ENCODE peak calls at places on chromosomes 2 and 18, in six cellular contexts. S, D, V, R, E and U are unnamed samples.

GRCh38 chr2:174878537-174879147 is 114.4 kb upstream of the CHRNA1 start:
- DNase-seq in S (peak; percentile 30), V (peak; percentile 15), D (no peak), R (peak; percentile 57), E (peak; percentile 19), U (no peak)

GRCh38 chr2:98634406-98635092 is 26.2 kb downstream of the UNC50 start:
- DNase-seq in V (no peak), E (no peak), D (peak; percentile 28), R (peak; percentile 21), S (no peak), U (peak; percentile 41)

GRCh38 chr2:105772362-105772761 is 27.6 kb downstream of the NCK2 start:
- DNase-seq in D (no peak), R (no peak), S (no peak), E (no peak), V (no peak), U (no peak)

GRCh38 chr18:77108821-77109692 is 23.5 kb downstream of the MBP start:
- DNase-seq in D (no peak), V (no peak), S (no peak), R (no peak), E (no peak), U (no peak)

GRCh38 chr2:59806486-59806885 is 747.0 kb downstream of the BCL11A start:
- DNase-seq in V (no peak), R (no peak), D (no peak), E (no peak), S (no peak), U (no peak)

GRCh38 chr2:205849136-205849535 is 166.8 kb downstream of the NRP2 start:
- DNase-seq in V (no peak), E (no peak), D (no peak), R (no peak), S (no peak), U (no peak)

GRCh38 chr2:64220285-64220684 is 76.1 kb upstream of the PELI1 start:
- DNase-seq in S (no peak), R (no peak), E (no peak), V (no peak), D (no peak), U (no peak)

GRCh38 chr2:161416633-161417427 is 733 bp downstream of the TBR1 start:
- DNase-seq in V (no peak), D (no peak), R (no peak), S (no peak), E (no peak), U (peak; percentile 32)

GRCh38 chr18:2168022-2168421 is 403.3 kb downstream of the METTL4 start:
- DNase-seq in V (no peak), E (no peak), R (no peak), D (no peak), S (no peak), U (no peak)
- TF ChIP-seq CTCF in V (no peak), E (no peak), R (no peak), D (no peak), S (no peak), U (no peak)

DNA sequence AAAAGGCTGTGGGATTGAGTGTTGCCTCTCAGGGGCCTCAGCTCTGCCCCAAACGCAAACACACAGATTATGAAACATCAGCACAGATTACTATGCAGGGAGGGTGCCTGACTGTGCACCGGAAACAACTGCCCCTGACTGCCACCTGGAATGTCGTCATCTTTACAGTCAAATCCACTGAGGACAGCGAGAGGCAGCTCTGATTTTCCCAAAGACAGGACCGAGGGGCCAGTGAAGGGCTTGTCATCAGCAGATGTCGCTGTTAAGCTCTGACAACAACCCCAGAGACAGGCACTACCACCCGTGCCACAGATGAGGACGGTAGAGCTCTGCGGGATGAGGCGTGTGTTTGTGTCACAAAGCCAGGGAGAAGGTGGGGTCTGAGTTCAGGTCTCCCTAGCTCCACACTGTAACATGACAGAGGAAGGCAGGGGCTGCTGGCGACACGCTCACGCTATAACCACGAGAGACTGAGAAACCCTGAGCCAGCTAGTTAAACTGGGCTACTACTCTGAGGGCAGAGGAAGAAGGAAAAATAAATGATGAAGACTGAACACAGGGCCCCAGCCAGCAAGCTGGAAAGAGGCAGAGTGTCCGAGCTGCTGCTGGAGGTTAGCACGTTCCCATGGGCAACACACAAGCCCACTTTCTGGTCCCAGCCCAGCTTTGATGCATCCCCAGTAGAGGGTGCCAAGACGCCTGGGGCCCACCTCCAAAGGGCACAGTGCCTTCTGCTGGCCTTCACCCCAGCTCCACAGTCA is 47.0 kb downstream of the PARD6G start:
- DNase-seq in D (peak; percentile 82), R (no peak), S (peak; percentile 39), V (no peak), E (no peak), U (no peak)
- TF ChIP-seq CTCF in D (peak; percentile 89), R (no peak), S (peak; percentile 23), V (no peak), E (no peak), U (no peak)

GRCh38 chr2:148664229-148664628 is 19.7 kb downstream of the EPC2 start:
- DNase-seq in E (no peak), R (no peak), D (no peak), S (no peak), V (no peak), U (no peak)

GRCh38 chr2:148666555-148666954 is 22.0 kb downstream of the EPC2 start:
- DNase-seq in D (no peak), S (no peak), R (no peak), V (no peak), E (no peak), U (no peak)

GRCh38 chr2:148658807-148659722 is 14.5 kb downstream of the EPC2 start:
- DNase-seq in V (no peak), D (no peak), R (peak; percentile 77), E (peak; percentile 61), S (no peak), U (no peak)

GRCh38 chr2:148656516-148656915 is 12.0 kb downstream of the EPC2 start:
- DNase-seq in E (no peak), R (no peak), V (no peak), S (no peak), D (no peak), U (no peak)

GRCh38 chr2:148660999-148661398 is 16.4 kb downstream of the EPC2 start:
- DNase-seq in D (no peak), S (no peak), R (no peak), V (no peak), E (peak; percentile 47), U (no peak)
- TF ChIP-seq CTCF in D (no peak), S (no peak), R (no peak), V (no peak), E (no peak), U (no peak)

GRCh38 chr2:212520340-212520739 is 18.3 kb downstream of the ERBB4 start:
- DNase-seq in D (no peak), R (peak; percentile 19), S (no peak), V (no peak), E (peak; percentile 16), U (no peak)
- TF ChIP-seq CTCF in D (peak; percentile 11), R (peak; percentile 32), S (peak; percentile 40), V (no peak), E (peak; percentile 49), U (peak; percentile 30)

DNA sequence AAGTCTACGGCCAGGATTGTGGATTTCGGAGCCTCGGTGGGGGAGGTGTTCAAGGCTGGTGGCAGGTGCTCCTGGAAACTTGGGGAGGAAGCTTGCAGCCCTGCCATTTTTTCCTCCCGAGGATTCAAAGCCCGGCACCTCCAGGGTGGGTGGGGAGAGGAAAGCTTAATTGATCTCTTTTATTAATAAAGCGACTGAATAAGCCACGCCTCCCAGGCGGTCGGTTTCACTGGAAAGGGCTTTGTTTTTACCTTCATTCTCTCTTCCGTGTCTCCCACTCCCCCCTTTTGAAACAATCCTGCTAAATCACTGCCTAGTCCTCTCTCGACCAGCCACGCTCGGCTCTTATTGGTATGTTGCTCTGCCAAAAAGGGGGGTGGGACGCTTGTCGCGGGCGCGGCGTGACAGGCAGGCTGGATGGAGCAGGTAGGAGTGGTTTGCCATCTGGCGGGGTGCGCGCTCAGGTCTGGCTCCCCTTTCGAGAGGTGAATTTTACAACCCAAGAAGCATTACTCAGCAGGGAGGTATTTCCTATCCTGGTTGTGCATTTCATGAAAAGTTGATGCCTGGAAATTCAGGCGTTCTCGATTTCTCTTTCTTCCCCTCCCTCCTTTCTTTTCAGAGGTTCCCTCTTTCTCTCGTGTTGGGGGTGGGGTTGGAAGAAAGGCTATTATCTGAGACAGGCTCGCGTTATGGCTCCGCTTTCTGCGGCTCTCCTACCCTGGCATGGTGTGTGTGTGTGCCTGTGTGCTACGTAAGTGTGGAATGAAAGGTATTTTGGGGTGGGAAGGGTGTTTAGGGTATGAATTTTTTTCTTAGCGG is 1.4 kb downstream of the NEDD4L start:
- DNase-seq in D (peak; percentile 85), V (peak; percentile 83), S (peak; percentile 84), E (no peak), R (no peak), U (peak; percentile 64)
- TF ChIP-seq CTCF in D (no peak), V (no peak), S (no peak), E (no peak), R (no peak), U (no peak)

DNA sequence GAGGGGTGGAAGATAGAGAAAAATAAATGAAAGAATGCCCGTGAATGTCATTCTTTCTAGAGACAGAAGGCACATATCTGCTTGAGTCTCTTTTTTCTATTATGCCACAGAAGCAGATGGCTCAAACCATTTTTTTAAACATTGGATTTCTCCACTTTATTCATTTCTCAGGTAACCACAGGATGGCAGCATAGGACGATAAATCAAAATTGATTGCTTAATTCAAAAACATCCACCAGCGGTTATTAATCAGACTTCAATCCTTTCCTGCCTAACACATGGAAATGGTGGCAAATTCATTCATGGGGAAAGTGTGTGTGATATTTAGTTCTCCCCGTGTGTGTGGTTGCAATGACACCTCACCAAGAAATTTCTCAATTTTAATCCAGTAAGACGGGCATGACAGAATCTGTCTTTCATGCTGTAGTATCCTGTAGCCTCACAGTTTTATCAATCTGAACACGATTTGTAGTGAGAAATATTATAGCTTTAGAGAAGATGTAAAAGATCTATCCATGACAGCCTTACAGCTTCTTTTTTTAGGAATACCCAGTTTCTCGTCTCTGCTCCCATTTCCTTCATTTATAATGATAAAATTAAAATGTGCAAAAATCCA is 72.2 kb downstream of the DSC3 start:
- DNase-seq in R (peak; percentile 17), S (peak; percentile 54), D (no peak), E (no peak), V (no peak), U (no peak)
- TF ChIP-seq CTCF in R (no peak), S (peak; percentile 65), D (peak; percentile 3), E (peak; percentile 60), V (peak; percentile 57), U (no peak)

GRCh38 chr2:112843288-112843687 is 6.7 kb upstream of the IL1B start:
- DNase-seq in S (no peak), E (no peak), D (no peak), V (no peak), R (no peak), U (no peak)
- TF ChIP-seq CTCF in S (no peak), E (no peak), D (no peak), V (no peak), R (no peak), U (no peak)

GRCh38 chr18:39162013-39162412 is 1596.4 kb upstream of the CELF4 start:
- DNase-seq in V (no peak), S (no peak), D (no peak), R (no peak), E (no peak), U (no peak)
- TF ChIP-seq CTCF in V (no peak), S (no peak), D (no peak), R (no peak), E (no peak), U (no peak)